ENCODE peak calls at places on chromosomes 5 and 9, in five cellular contexts. V is RWPE2; T is kidney glomerular epithelial cell; H is mesothelial cell of epicardium; N is activated CD8-positive, alpha-beta memory T cell treated with anti-CD3 and anti-CD28 coated beads for 48 hours. J is an unnamed sample.

GRCh38 chr5:36270175-36270574 is 28.4 kb upstream of the NADK2 start:
- DNase-seq in V (no peak), T (no peak), H (no peak), N (no peak), J (no peak)

GRCh38 chr9:21993893-21994525 is at the start of gene CDKN2A:
- DNase-seq in V (peak), T (no peak), H (peak), N (no peak), J (no peak)

GRCh38 chr5:87872986-87873385 is 395.7 kb downstream of the TMEM161B start:
- DNase-seq in V (no peak), T (no peak), H (no peak), N (no peak), J (no peak)

GRCh38 chr9:94085062-94085639 is 887 bp downstream of the PTPDC1 start:
- DNase-seq in V (no peak), T (peak), H (no peak), N (no peak), J (peak)

GRCh38 chr5:126138475-126139005 is 284.7 kb upstream of the GRAMD2B start:
- DNase-seq in V (no peak), T (peak), H (no peak), N (no peak), J (peak)

GRCh38 chr5:142754031-142754430 is 16.1 kb upstream of the ARHGAP26 start:
- DNase-seq in V (no peak), T (no peak), H (no peak), N (no peak), J (no peak)

GRCh38 chr5:43255704-43256103 is 57.5 kb downstream of the HMGCS1 start:
- DNase-seq in V (no peak), T (no peak), H (no peak), N (no peak), J (no peak)

GRCh38 chr9:93496285-93496684 is 42.9 kb upstream of the FAM120AOS start:
- DNase-seq in V (no peak), T (no peak), H (no peak), N (no peak), J (no peak)

GRCh38 chr5:152256580-152256979 is 148.5 kb downstream of the NMUR2 start:
- DNase-seq in V (no peak), T (no peak), H (no peak), N (no peak), J (no peak)

GRCh38 chr9:128633057-128633456 is 23.6 kb downstream of the DYNC2I2 start:
- DNase-seq in V (no peak), T (no peak), H (no peak), N (no peak), J (no peak)

GRCh38 chr9:89888233-89888632 is 283.4 kb downstream of the GADD45G start:
- DNase-seq in V (peak), T (no peak), H (no peak), N (no peak), J (no peak)

GRCh38 chr5:87081511-87082372 is 185.9 kb upstream of the RASA1 start:
- DNase-seq in V (no peak), T (no peak), H (no peak), N (no peak), J (no peak)

GRCh38 chr5:25850581-25850980 is 1187.8 kb downstream of the CDH9 start:
- DNase-seq in V (no peak), T (no peak), H (no peak), N (no peak), J (no peak)

GRCh38 chr5:27137329-27137728 is 98.9 kb upstream of the CDH9 start:
- DNase-seq in V (no peak), T (no peak), H (no peak), N (no peak), J (no peak)

GRCh38 chr9:114449236-114449635 is 56.0 kb downstream of the WHRN start:
- DNase-seq in V (no peak), T (no peak), H (no peak), N (no peak), J (no peak)

GRCh38 chr9:114072181-114073140 is 5.6 kb downstream of the AMBP start:
- DNase-seq in V (no peak), T (no peak), H (no peak), N (no peak), J (peak)

GRCh38 chr9:6567140-6567591 is 78.4 kb downstream of the GLDC start:
- DNase-seq in V (peak), T (peak), H (no peak), N (no peak), J (peak)

GRCh38 chr5:135007305-135007704 is 26.7 kb downstream of the PITX1 start:
- DNase-seq in V (no peak), T (no peak), H (no peak), N (no peak), J (no peak)

GRCh38 chr9:108412755-108413154 is 443.0 kb downstream of the ACTL7B start:
- DNase-seq in V (no peak), T (no peak), H (no peak), N (no peak), J (no peak)

GRCh38 chr5:59042201-59042600 is 459.3 kb downstream of the RAB3C start:
- DNase-seq in V (no peak), T (peak), H (no peak), N (no peak), J (peak)

GRCh38 chr5:133985540-133986180 is 17.2 kb upstream of the C5orf15 start:
- DNase-seq in V (no peak), T (no peak), H (no peak), N (no peak), J (no peak)

GRCh38 chr5:119483155-119483554 is 30.9 kb downstream of the HSD17B4 start:
- DNase-seq in V (no peak), T (no peak), H (no peak), N (no peak), J (no peak)

GRCh38 chr9:136016882-136017812 is 56.0 kb upstream of the UBAC1 start:
- DNase-seq in V (no peak), T (no peak), H (no peak), N (no peak), J (no peak)

GRCh38 chr5:37717613-37718431 is 122.0 kb downstream of the GDNF start:
- DNase-seq in V (peak), T (peak), H (peak), N (no peak), J (peak)

GRCh38 chr5:134091626-134092121 is 22.8 kb upstream of the TCF7 start:
- DNase-seq in V (no peak), T (no peak), H (no peak), N (no peak), J (no peak)

GRCh38 chr9:133119461-133120342 is 1.3 kb downstream of the RALGDS start:
- DNase-seq in V (no peak), T (no peak), H (no peak), N (no peak), J (no peak)

GRCh38 chr9:82797539-82797938 is 265.4 kb downstream of the RASEF start:
- DNase-seq in V (no peak), T (no peak), H (no peak), N (no peak), J (no peak)

GRCh38 chr9:120374239-120374638 is 205.7 kb downstream of the CDK5RAP2 start:
- DNase-seq in V (no peak), T (no peak), H (no peak), N (no peak), J (no peak)

GRCh38 chr5:174344335-174344734 is 298.8 kb downstream of the NSG2 start:
- DNase-seq in V (no peak), T (no peak), H (no peak), N (no peak), J (no peak)

GRCh38 chr9:70435948-70436347 is 21.5 kb upstream of the KLF9 start:
- DNase-seq in V (no peak), T (peak), H (no peak), N (no peak), J (peak)

GRCh38 chr9:113712053-113712452 is 164.1 kb upstream of the ZNF618 start:
- DNase-seq in V (no peak), T (no peak), H (no peak), N (no peak), J (peak)

GRCh38 chr5:9063615-9064245 is 482.1 kb downstream of the SEMA5A start:
- DNase-seq in V (no peak), T (no peak), H (no peak), N (no peak), J (no peak)

GRCh38 chr5:6543346-6543730 is 89.5 kb downstream of the NSUN2 start:
- DNase-seq in V (no peak), T (no peak), H (no peak), N (no peak), J (no peak)

GRCh38 chr5:31894131-31894530 is 255.2 kb downstream of the PDZD2 start:
- DNase-seq in V (no peak), T (no peak), H (no peak), N (no peak), J (no peak)

GRCh38 chr5:142837274-142837673 is 67.1 kb downstream of the ARHGAP26 start:
- DNase-seq in V (no peak), T (no peak), H (no peak), N (no peak), J (no peak)

J was measured in astrocyte.